ENCODE peak calls at places on chromosome X, in seven cellular contexts. J is K562, I is SK-N-SH, W is GM12891, P is GM12878, N is HepG2, R is H1. D is an unnamed sample.

GRCh38 chrX:152573866-152574265 is 63.8 kb upstream of the GABRQ start:
- DNase-seq in J (no peak), I (no peak), W (no peak), P (no peak), N (no peak), R (no peak), D (no peak)

GRCh38 chrX:131812847-131813825 is 210.0 kb upstream of the STK26 start:
- DNase-seq in J (peak), I (peak), W (no peak), P (peak), N (no peak), R (no peak), D (peak)

GRCh38 chrX:78693547-78693946 is 34.4 kb upstream of the RTL3 start:
- DNase-seq in J (no peak), I (no peak), W (no peak), P (no peak), N (no peak), R (no peak), D (no peak)

GRCh38 chrX:152798945-152799344 is 29.5 kb upstream of the MAGEA6 start:
- DNase-seq in J (no peak), I (no peak), W (no peak), P (no peak), N (no peak), R (no peak), D (no peak)

GRCh38 chrX:47160781-47161180 is 15.8 kb downstream of the RBM10 start:
- DNase-seq in J (no peak), I (no peak), W (no peak), P (no peak), N (no peak), R (no peak), D (no peak)

GRCh38 chrX:138954976-138955375 is 243.5 kb upstream of the FGF13 start:
- DNase-seq in J (no peak), I (no peak), W (no peak), P (no peak), N (no peak), R (no peak), D (no peak)

GRCh38 chrX:42920752-42921151 is 142.8 kb upstream of the PPP1R2C start:
- DNase-seq in J (no peak), I (no peak), W (no peak), P (no peak), N (no peak), R (no peak), D (no peak)

GRCh38 chrX:25022499-25023325 is 6.9 kb upstream of the ARX start:
- DNase-seq in J (no peak), I (no peak), W (no peak), P (no peak), N (no peak), R (no peak), D (no peak)

GRCh38 chrX:153740631-153741222 is 16.1 kb downstream of the ABCD1 start:
- DNase-seq in J (no peak), I (no peak), W (no peak), P (no peak), N (no peak), R (no peak), D (no peak)

GRCh38 chrX:135308345-135308855 is 880 bp upstream of the ETDC start:
- DNase-seq in J (no peak), I (no peak), W (no peak), P (no peak), N (no peak), R (no peak), D (no peak)

GRCh38 chrX:10564484-10564883 is 55.9 kb downstream of the MID1 start:
- DNase-seq in J (no peak), I (no peak), W (no peak), P (no peak), N (no peak), R (no peak), D (no peak)

GRCh38 chrX:72306851-72307645 is 1.3 kb upstream of the CITED1 start:
- DNase-seq in J (peak), I (peak), W (no peak), P (no peak), N (peak), R (no peak), D (no peak)

GRCh38 chrX:119505945-119506344 is 37.7 kb downstream of the SLC25A5 start:
- DNase-seq in J (no peak), I (no peak), W (no peak), P (no peak), N (peak), R (no peak), D (no peak)

GRCh38 chrX:119500061-119500800 is 32.0 kb downstream of the SLC25A5 start:
- DNase-seq in J (no peak), I (no peak), W (no peak), P (no peak), N (no peak), R (no peak), D (no peak)

GRCh38 chrX:119502727-119503483 is 34.7 kb downstream of the SLC25A5 start:
- DNase-seq in J (no peak), I (no peak), W (no peak), P (no peak), N (peak), R (no peak), D (no peak)

GRCh38 chrX:119501511-119502148 is 33.4 kb downstream of the SLC25A5 start:
- DNase-seq in J (no peak), I (no peak), W (no peak), P (no peak), N (no peak), R (no peak), D (no peak)

GRCh38 chrX:119503484-119503861 is 35.2 kb downstream of the SLC25A5 start:
- DNase-seq in J (no peak), I (no peak), W (no peak), P (no peak), N (peak), R (no peak), D (no peak)
- TF ChIP-seq TAF1 in J (no peak), I (no peak), W (no peak), P (no peak), N (no peak), R (no peak), D (no peak)

GRCh38 chrX:44155126-44155525 is 181.9 kb upstream of the NDP start:
- DNase-seq in J (no peak), I (peak), W (no peak), P (no peak), N (no peak), R (no peak), D (no peak)
- TF ChIP-seq POLR2AphosphoS5 in J (no peak), I (no peak), W (no peak), P (no peak), N (no peak), R (no peak), D (no peak)

DNA sequence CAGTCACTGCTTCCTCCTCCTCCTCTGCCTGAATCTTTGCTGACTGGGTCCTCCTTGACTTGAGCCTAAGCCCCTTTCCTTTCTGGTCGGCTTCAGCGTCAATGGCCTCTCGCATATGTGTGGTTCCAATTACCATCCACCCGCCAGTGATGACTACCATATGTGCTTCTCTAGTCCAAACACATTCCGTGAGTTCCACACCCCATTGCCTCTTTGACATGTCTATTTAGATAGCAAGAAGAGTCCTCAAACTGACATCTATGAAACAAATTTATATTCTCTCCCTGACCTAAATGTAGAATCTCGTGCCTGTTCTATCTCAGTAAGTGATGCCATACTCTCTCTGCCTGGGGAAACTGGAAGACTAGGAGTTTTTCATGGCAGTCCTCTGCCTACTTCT is 19.7 kb downstream of the MXRA5 start:
- DNase-seq in J (no peak), I (no peak), W (no peak), P (no peak), N (no peak), R (no peak), D (no peak)
- TF ChIP-seq TAF1 in J (no peak), I (no peak), W (no peak), P (no peak), N (no peak), R (no peak), D (no peak)

GRCh38 chrX:48575642-48576041 is 1.4 kb downstream of the RBM3 start:
- DNase-seq in J (no peak), I (no peak), W (no peak), P (no peak), N (no peak), R (no peak), D (no peak)

GRCh38 chrX:48579259-48579658 is 5.0 kb downstream of the RBM3 start:
- DNase-seq in J (no peak), I (no peak), W (no peak), P (no peak), N (no peak), R (no peak), D (no peak)

GRCh38 chrX:48576108-48576507 is 1.8 kb downstream of the RBM3 start:
- DNase-seq in J (no peak), I (no peak), W (no peak), P (no peak), N (no peak), R (no peak), D (no peak)

GRCh38 chrX:48580662-48581061 is 6.4 kb downstream of the RBM3 start:
- DNase-seq in J (no peak), I (no peak), W (no peak), P (no peak), N (no peak), R (no peak), D (no peak)

GRCh38 chrX:48578661-48579128 is 4.4 kb downstream of the RBM3 start:
- DNase-seq in J (no peak), I (no peak), W (no peak), P (no peak), N (no peak), R (no peak), D (no peak)
- TF ChIP-seq POLR2AphosphoS5 in J (peak), I (no peak), W (peak), P (peak), N (peak), R (peak), D (peak)

GRCh38 chrX:82237328-82237727 is 1035.4 kb downstream of the SH3BGRL start:
- DNase-seq in J (no peak), I (no peak), W (no peak), P (no peak), N (no peak), R (no peak), D (no peak)
- TF ChIP-seq TAF1 in J (no peak), I (no peak), W (no peak), P (no peak), N (no peak), R (no peak), D (no peak)

DNA sequence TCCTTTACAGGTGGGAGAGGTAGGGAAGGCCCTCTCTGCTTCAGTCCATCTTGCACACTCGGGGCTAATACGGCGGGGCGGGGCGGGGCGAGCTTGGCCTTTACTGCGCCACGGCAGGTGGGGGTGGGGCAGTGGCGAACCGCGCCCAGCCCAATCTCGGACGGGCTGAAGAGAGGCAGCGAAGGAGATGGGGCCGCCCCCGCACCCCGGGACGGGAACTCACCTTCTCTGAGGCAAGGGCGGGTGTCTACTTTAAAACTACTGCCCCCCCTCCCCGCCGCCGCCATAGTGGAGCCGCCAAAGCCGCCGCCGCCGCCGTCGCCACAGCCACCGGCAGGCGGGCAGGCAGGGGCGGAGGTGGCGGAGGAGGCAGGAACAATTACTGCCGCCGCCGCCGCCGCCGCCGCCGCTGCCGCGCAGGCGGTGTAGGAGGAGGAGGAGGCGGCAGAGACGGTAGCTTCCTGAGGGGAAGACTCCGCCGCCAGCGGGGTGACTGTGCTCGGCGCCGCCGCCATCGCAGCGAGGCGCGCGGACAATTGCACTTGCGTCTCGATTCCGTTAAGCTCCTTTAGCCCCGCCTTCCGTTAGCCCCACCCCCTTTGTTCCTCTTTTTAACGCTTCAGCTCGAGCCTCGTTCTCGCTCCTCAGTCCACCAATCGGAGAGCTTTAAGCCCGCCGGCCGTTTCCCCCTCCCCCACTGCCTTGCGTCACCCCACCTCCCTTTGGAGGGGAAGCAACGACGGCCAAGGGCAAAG is at the start of gene ZMAT1:
- DNase-seq in J (peak), I (peak), W (peak), P (peak), N (peak), R (peak), D (peak)
- TF ChIP-seq POLR2AphosphoS5 in J (no peak), I (peak), W (peak), P (peak), N (no peak), R (peak), D (peak)

DNA sequence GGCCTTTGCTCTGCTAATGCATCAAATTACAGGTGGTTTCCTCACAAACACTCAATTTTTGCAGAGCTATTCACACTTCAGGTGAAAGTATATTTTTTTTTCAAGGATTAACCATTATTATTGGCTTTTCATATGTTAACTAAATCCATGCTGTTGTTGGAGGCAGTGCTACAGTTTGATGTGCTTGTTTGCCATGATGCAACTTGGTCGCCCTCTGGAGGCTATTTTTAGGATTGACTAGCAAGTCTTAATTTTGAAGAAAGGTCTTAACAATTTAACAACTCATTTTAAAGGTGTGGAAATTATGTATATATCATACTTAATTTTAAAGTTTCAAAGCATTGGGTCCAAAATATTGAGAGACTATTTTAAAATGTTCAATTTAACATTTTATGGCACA is 168.8 kb upstream of the FAM47A start:
- DNase-seq in J (peak), I (peak), W (no peak), P (no peak), N (peak), R (peak), D (no peak)
- TF ChIP-seq TAF1 in J (no peak), I (no peak), W (no peak), P (no peak), N (no peak), R (no peak), D (no peak)

DNA sequence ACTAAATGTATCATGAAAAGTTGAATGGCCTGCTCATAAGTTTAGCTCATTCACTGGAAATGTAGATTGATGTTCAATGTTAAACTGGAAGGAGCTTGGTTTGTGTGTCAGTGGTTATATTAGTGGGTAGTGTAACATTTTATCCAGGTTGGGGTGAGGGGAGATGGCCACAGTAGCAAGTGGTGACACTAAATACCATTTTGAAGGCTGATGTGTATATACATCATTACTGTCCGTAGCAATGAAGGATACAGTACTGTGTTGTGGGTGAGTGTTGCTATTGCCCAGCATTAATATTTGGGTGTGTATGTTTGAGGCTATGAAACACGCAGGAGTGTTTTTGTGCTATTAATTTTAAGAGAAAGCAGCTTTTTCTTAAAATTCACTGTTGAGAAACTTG is 6.3 kb downstream of the HMGB3 start:
- DNase-seq in J (no peak), I (no peak), W (no peak), P (no peak), N (no peak), R (no peak), D (no peak)
- TF ChIP-seq POLR2AphosphoS5 in J (no peak), I (no peak), W (no peak), P (no peak), N (no peak), R (peak), D (no peak)

D was measured in GM12892.